ENCODE peak calls at places on chromosomes 3 and 15, in five cellular contexts. U, X, K, G and H are unnamed samples.

GRCh38 chr3:71723452-71724170 is 1.6 kb downstream of the EIF4E3 start:
- DNase-seq in U (no peak), X (no peak), K (no peak), G (no peak), H (no peak)

GRCh38 chr15:80915462-80915861 is 74.2 kb downstream of the MESD start:
- DNase-seq in U (no peak), X (no peak), K (no peak), G (no peak), H (no peak)

GRCh38 chr15:93897377-93897776 is 334.0 kb upstream of the MCTP2 start:
- DNase-seq in U (no peak), X (no peak), K (no peak), G (no peak), H (no peak)

GRCh38 chr3:53880396-53881345 is 1.3 kb downstream of the ACTR8 start:
- DNase-seq in U (peak; percentile 28), X (no peak), K (no peak), G (no peak), H (peak; percentile 57)

GRCh38 chr3:151864423-151865101 is 8.9 kb upstream of the SUCNR1 start:
- DNase-seq in U (peak; percentile 89), X (no peak), K (no peak), G (no peak), H (peak; percentile 82)

GRCh38 chr3:56974242-56974945 is 86.1 kb upstream of the SPATA12 start:
- DNase-seq in U (no peak), X (no peak), K (no peak), G (no peak), H (no peak)

GRCh38 chr3:72234394-72234793 is 449.4 kb upstream of the PROK2 start:
- DNase-seq in U (peak; percentile 96), X (no peak), K (no peak), G (no peak), H (peak; percentile 95)

GRCh38 chr3:56260262-56260661 is 208.0 kb downstream of the ERC2 start:
- DNase-seq in U (no peak), X (no peak), K (no peak), G (no peak), H (no peak)

GRCh38 chr3:27454914-27455313 is 29.3 kb downstream of the SLC4A7 start:
- DNase-seq in U (peak; percentile 49), X (no peak), K (no peak), G (no peak), H (peak; percentile 28)

GRCh38 chr3:164683516-164683915 is 394.8 kb downstream of the SI start:
- DNase-seq in U (no peak), X (no peak), K (no peak), G (no peak), H (no peak)

GRCh38 chr15:37416103-37416502 is 315.8 kb upstream of the MEIS2 start:
- DNase-seq in U (no peak), X (no peak), K (no peak), G (no peak), H (no peak)

GRCh38 chr15:100216177-100216576 is 125.6 kb downstream of the ADAMTS17 start:
- DNase-seq in U (no peak), X (no peak), K (no peak), G (no peak), H (no peak)

GRCh38 chr15:37819191-37819590 is 115.2 kb upstream of the TMCO5A start:
- DNase-seq in U (peak; percentile 51), X (no peak), K (no peak), G (no peak), H (peak; percentile 26)

GRCh38 chr3:185215873-185216586 is 37.8 kb downstream of the EHHADH start:
- DNase-seq in U (peak; percentile 45), X (peak; percentile 34), K (no peak), G (no peak), H (peak; percentile 16)

GRCh38 chr3:14397531-14397930 is 4.9 kb upstream of the SLC6A6 start:
- DNase-seq in U (no peak), X (no peak), K (no peak), G (peak; percentile 53), H (no peak)

GRCh38 chr3:3464131-3464530 is 284.6 kb upstream of the CRBN start:
- DNase-seq in U (no peak), X (no peak), K (no peak), G (no peak), H (no peak)

GRCh38 chr3:136960838-136961836 is 3.4 kb downstream of the IL20RB start:
- DNase-seq in U (peak; percentile 53), X (no peak), K (no peak), G (no peak), H (peak; percentile 75)

GRCh38 chr3:145144361-145144760 is 1016.6 kb downstream of the PLOD2 start:
- DNase-seq in U (no peak), X (no peak), K (no peak), G (no peak), H (no peak)

GRCh38 chr15:42130246-42130986 is 26.0 kb downstream of the PLA2G4F start:
- DNase-seq in U (no peak), X (no peak), K (no peak), G (no peak), H (no peak)

GRCh38 chr3:117526485-117527079 is 817.0 kb downstream of the TUSC7 start:
- DNase-seq in U (peak; percentile 66), X (no peak), K (no peak), G (no peak), H (peak; percentile 32)

GRCh38 chr15:64122936-64123351 is 27.2 kb downstream of the SNX1 start:
- DNase-seq in U (no peak), X (no peak), K (no peak), G (peak; percentile 75), H (no peak)

GRCh38 chr3:57893668-57894067 is 114.6 kb upstream of the FLNB start:
- DNase-seq in U (no peak), X (no peak), K (no peak), G (no peak), H (no peak)

GRCh38 chr3:23418026-23418425 is 214.9 kb downstream of the UBE2E2 start:
- DNase-seq in U (no peak), X (no peak), K (no peak), G (no peak), H (no peak)

GRCh38 chr15:91561371-91562100 is 292.0 kb upstream of the SLCO3A1 start:
- DNase-seq in U (peak; percentile 96), X (no peak), K (no peak), G (no peak), H (peak; percentile 91)

GRCh38 chr15:81394609-81395008 is 20.6 kb upstream of the TMC3 start:
- DNase-seq in U (peak; percentile 13), X (no peak), K (no peak), G (no peak), H (no peak)

GRCh38 chr15:68843425-68844311 is 23.0 kb upstream of the ANP32A start:
- DNase-seq in U (peak; percentile 18), X (no peak), K (no peak), G (no peak), H (no peak)

GRCh38 chr3:175065492-175065891 is 206.4 kb downstream of the NAALADL2 start:
- DNase-seq in U (no peak), X (no peak), K (no peak), G (no peak), H (no peak)

GRCh38 chr3:13524979-13525669 is 23.8 kb upstream of the FBLN2 start:
- DNase-seq in U (peak; percentile 89), X (no peak), K (no peak), G (no peak), H (peak; percentile 95)

GRCh38 chr3:13149331-13150203 is 76.3 kb upstream of the IQSEC1 start:
- DNase-seq in U (no peak), X (no peak), K (no peak), G (peak; percentile 36), H (no peak)

GRCh38 chr3:53661480-53661879 is 167.1 kb downstream of the CACNA1D start:
- DNase-seq in U (no peak), X (no peak), K (no peak), G (no peak), H (no peak)

GRCh38 chr3:147872568-147872967 is 463.4 kb downstream of the ZIC1 start:
- DNase-seq in U (no peak), X (no peak), K (no peak), G (no peak), H (no peak)

GRCh38 chr3:80688814-80689213 is 921.0 kb upstream of the ROBO1 start:
- DNase-seq in U (peak; percentile 25), X (no peak), K (no peak), G (no peak), H (no peak)

GRCh38 chr3:140424726-140425125 is 253.1 kb upstream of the TRIM42 start:
- DNase-seq in U (no peak), X (no peak), K (no peak), G (no peak), H (no peak)

GRCh38 chr15:75349851-75350588 is 3.2 kb downstream of the NEIL1 start:
- DNase-seq in U (no peak), X (no peak), K (peak; percentile 73), G (no peak), H (no peak)

GRCh38 chr3:44511238-44511567 is 33.7 kb upstream of the ZNF445 start:
- DNase-seq in U (no peak), X (no peak), K (no peak), G (no peak), H (peak; percentile 2)

GRCh38 chr3:127779747-127780146 is 42.6 kb downstream of the MGLL start:
- DNase-seq in U (peak; percentile 21), X (no peak), K (no peak), G (no peak), H (no peak)